ENCODE peak calls at places on chromosomes 5 and 9, in ten cellular contexts. X is adrenal gland, Z is AG04450, K is spleen, Y is pancreas, Q is left lung, U is heart right ventricle, E is fibroblast of lung, M is right lobe of liver, S is hepatocyte. O is an unnamed sample. For H3K27me3, the result is how much of the 10 kb centered on the place peaks cover.

GRCh38 chr9:79975471-79976316 is 403.9 kb downstream of the TLE4 start:
- DNase-seq in Q (peak), E (no peak), K (no peak), X (no peak), U (no peak), M (no peak), Z (no peak), Y (no peak), S (no peak), O (no peak)

GRCh38 chr5:108917596-108917995 is 169.9 kb downstream of the FER start:
- DNase-seq in X (no peak), Q (no peak), K (no peak), S (peak), E (no peak), Z (no peak), Y (no peak), U (no peak), M (no peak), O (no peak)

GRCh38 chr9:121266906-121267650 is 884 bp upstream of the GSN start:
- DNase-seq in Z (no peak), Y (no peak), E (no peak), M (no peak), Q (no peak), X (no peak), K (no peak), S (no peak), U (peak), O (no peak)

GRCh38 chr5:67181648-67182218 is 14.9 kb downstream of the CD180 start:
- DNase-seq in Y (no peak), E (no peak), Z (no peak), K (no peak), Q (no peak), M (no peak), U (no peak), X (no peak), S (no peak), O (no peak)

GRCh38 chr5:133147411-133147810 is 95.6 kb downstream of the HSPA4 start:
- DNase-seq in K (no peak), E (peak), Z (no peak), X (peak), S (no peak), U (no peak), Q (no peak), Y (peak), M (no peak), O (no peak)

GRCh38 chr5:118791986-118792734 is 196.2 kb downstream of the DTWD2 start:
- DNase-seq in E (peak), M (no peak), X (peak), Q (no peak), U (no peak), K (no peak), Y (peak), S (peak), Z (peak), O (peak)

GRCh38 chr9:13412323-13412722 is 132.8 kb upstream of the MPDZ start:
- DNase-seq in U (no peak), Y (no peak), K (no peak), Q (no peak), E (no peak), X (no peak), Z (no peak), M (no peak), S (no peak), O (no peak)

GRCh38 chr5:138351056-138351455 is 1.4 kb upstream of the KDM3B start:
- DNase-seq in Y (no peak), Z (peak), Q (no peak), K (no peak), M (no peak), X (peak), E (peak), S (no peak), U (no peak), O (no peak)

GRCh38 chr5:35443803-35444595 is 173.7 kb upstream of the SPEF2 start:
- DNase-seq in M (no peak), Y (peak), K (no peak), X (peak), Z (no peak), S (no peak), U (no peak), E (no peak), Q (no peak), O (no peak)

GRCh38 chr5:63877961-63878360 is 84.3 kb downstream of the HTR1A start:
- DNase-seq in Z (no peak), K (no peak), S (no peak), Q (no peak), U (no peak), X (no peak), E (no peak), M (no peak), Y (no peak), O (no peak)

GRCh38 chr5:159218595-159219023 is 9.3 kb upstream of the RNF145 start:
- DNase-seq in K (no peak), U (no peak), X (no peak), Q (no peak), Z (no peak), S (no peak), E (peak), M (no peak), Y (no peak), O (no peak)

GRCh38 chr5:32446660-32447059 is 2.1 kb upstream of the ZFR start:
- DNase-seq in K (no peak), Z (no peak), S (peak), X (no peak), Y (no peak), U (no peak), Q (no peak), M (no peak), E (no peak), O (peak)

GRCh38 chr5:127406326-127407121 is 110.9 kb upstream of the PRRC1 start:
- DNase-seq in Q (no peak), E (no peak), U (no peak), M (no peak), Y (no peak), Z (no peak), S (no peak), K (no peak), X (no peak), O (no peak)

GRCh38 chr5:56688402-56688801 is 126.9 kb upstream of the MAP3K1 start:
- DNase-seq in U (no peak), M (no peak), S (no peak), Y (no peak), K (no peak), Q (no peak), Z (no peak), E (no peak), X (no peak), O (no peak)

GRCh38 chr5:191949-192690 is 825 bp downstream of the LRRC14B start:
- DNase-seq in K (peak), Z (no peak), Y (no peak), U (no peak), E (no peak), M (peak), Q (peak), X (no peak), S (no peak), O (no peak)

GRCh38 chr5:6322163-6322713 is 56.1 kb downstream of the MED10 start:
- DNase-seq in Y (no peak), M (no peak), U (no peak), X (no peak), Z (no peak), Q (no peak), E (no peak), K (no peak), S (no peak), O (no peak)

GRCh38 chr9:134372621-134373267 is 46.5 kb downstream of the RXRA start:
- DNase-seq in K (peak), M (peak), Y (no peak), Q (peak), U (peak), E (no peak), Z (no peak), X (peak), S (no peak), O (no peak)

GRCh38 chr9:134373269-134373668 is 47.0 kb downstream of the RXRA start:
- DNase-seq in Y (no peak), S (no peak), M (no peak), E (no peak), Z (no peak), U (no peak), X (no peak), K (no peak), Q (no peak), O (no peak)

GRCh38 chr9:134374301-134375010 is 48.2 kb downstream of the RXRA start:
- DNase-seq in Y (peak), Z (no peak), Q (no peak), X (peak), S (no peak), U (no peak), M (peak), K (no peak), E (no peak), O (no peak)

GRCh38 chr9:134375011-134375390 is 48.7 kb downstream of the RXRA start:
- DNase-seq in Z (no peak), S (no peak), E (peak), M (no peak), Y (peak), X (peak), K (no peak), Q (no peak), U (peak), O (no peak)

GRCh38 chr9:134373953-134374300 is 47.7 kb downstream of the RXRA start:
- DNase-seq in U (no peak), M (no peak), Y (no peak), S (no peak), Z (no peak), E (no peak), Q (no peak), K (no peak), X (peak), O (no peak)
- H3K4me3 ChIP-seq in U (no peak), M (peak), Y (no peak), S (no peak), Z (no peak), E (no peak), Q (no peak), K (peak), X (no peak), O (no peak)

GRCh38 chr5:141853895-141854626 is 24.1 kb downstream of the PCDH1 start:
- DNase-seq in K (no peak), Y (no peak), S (no peak), Z (no peak), U (no peak), M (no peak), X (no peak), Q (no peak), E (no peak), O (no peak)
- TF ChIP-seq CTCF in K (no peak), Y (no peak), S (no peak), Z (no peak), U (no peak), M (no peak), X (no peak), Q (no peak), E (no peak), O (peak)

DNA sequence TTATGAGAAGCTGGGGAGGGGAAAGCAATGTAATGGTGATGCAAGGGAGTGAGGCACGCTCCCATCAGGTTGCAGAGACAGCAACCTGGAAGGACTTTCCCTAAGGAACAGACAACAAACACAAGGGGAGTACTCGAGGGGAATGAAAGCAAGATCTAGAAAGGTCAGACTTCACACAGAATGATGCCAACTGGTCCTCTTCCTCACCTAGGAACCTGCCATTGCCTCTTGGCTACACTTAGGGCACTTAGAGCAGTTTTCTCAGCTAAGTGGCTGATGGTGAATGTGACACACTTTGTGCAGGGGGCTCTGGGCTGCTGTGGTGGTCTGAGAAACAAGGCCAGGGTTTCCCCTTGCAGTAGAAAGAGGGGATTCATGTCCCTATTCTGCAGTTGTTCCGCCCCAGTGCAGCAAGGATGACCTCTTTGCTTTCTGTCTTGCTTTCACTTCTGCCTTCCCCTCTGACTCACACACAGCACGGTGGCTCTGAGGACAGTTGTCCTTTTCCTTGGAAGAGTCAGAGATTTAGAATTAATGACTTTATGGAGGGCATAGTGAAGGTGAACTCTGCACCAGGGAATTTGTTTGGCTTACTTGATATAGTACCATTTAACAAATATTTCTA is 394.0 kb upstream of the KLF4 start:
- DNase-seq in M (no peak), E (no peak), K (no peak), Y (no peak), X (peak), S (peak), U (no peak), Z (no peak), Q (no peak), O (peak)
- H3K27me3 ChIP-seq in M (under half), E (under half), K (under half), Y (under half), X (under half), S (under half), U (under half), Z (under half), Q (under half), O (under half)

GRCh38 chr9:503331-503730 is 288.7 kb downstream of the DOCK8 start:
- DNase-seq in Z (no peak), Q (no peak), X (no peak), K (no peak), Y (no peak), M (no peak), S (no peak), E (no peak), U (no peak), O (no peak)
- H3K4me3 ChIP-seq in Z (no peak), Q (peak), X (no peak), K (peak), Y (peak), M (peak), S (no peak), E (no peak), U (peak), O (no peak)

GRCh38 chr9:133739408-133740280 is 1.5 kb upstream of the SARDH start:
- DNase-seq in U (no peak), Z (no peak), Y (peak), E (no peak), Q (peak), X (no peak), K (no peak), S (peak), M (peak), O (no peak)

GRCh38 chr9:133737071-133737773 is 930 bp downstream of the SARDH start:
- DNase-seq in Q (peak), Z (no peak), E (no peak), U (no peak), M (peak), S (no peak), X (peak), K (no peak), Y (peak), O (no peak)

GRCh38 chr9:133737774-133738038 is 446 bp downstream of the SARDH start:
- DNase-seq in S (no peak), K (no peak), M (no peak), U (no peak), X (peak), Z (no peak), E (no peak), Y (no peak), Q (no peak), O (no peak)

GRCh38 chr9:133738039-133738805 is at the start of gene SARDH:
- DNase-seq in U (peak), M (peak), X (peak), K (peak), Y (peak), Z (no peak), Q (peak), E (peak), S (peak), O (peak)

DNA sequence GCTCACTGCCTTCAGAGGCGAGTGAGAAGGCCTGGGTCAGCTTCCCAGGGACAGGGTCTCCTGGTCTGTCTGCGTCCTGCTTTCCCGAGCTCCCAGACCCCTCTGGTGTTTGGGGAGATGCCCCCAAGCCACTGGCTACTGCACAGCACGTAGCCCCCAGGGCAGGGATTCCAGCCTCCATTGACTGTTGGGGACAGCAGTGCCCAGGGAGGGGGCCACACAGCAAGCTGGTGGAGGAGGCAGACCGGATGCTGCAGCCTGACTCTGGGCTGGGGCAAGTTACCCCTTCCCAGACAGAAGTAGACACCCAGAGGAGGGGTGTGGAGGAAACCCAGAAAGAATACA is 626 bp upstream of the SARDH start:
- DNase-seq in Y (no peak), K (no peak), E (no peak), X (no peak), M (no peak), Z (no peak), S (no peak), Q (no peak), U (no peak), O (no peak)
- TF ChIP-seq CTCF in Y (no peak), K (no peak), E (no peak), X (no peak), M (no peak), Z (no peak), S (no peak), Q (no peak), U (no peak), O (no peak)

GRCh38 chr9:134785325-134786108 is 95.1 kb upstream of the FCN2 start:
- DNase-seq in X (peak), U (peak), S (no peak), M (no peak), Q (no peak), K (peak), E (peak), Z (no peak), Y (no peak), O (no peak)
- H3K27me3 ChIP-seq in X (under half), U (under half), S (under half), M (under half), Q (under half), K (under half), E (under half), Z (under half), Y (under half), O (under half)

GRCh38 chr9:134408389-134408788 is 82.1 kb downstream of the RXRA start:
- DNase-seq in M (peak), X (no peak), Y (no peak), Z (no peak), S (no peak), U (peak), E (no peak), K (peak), Q (no peak), O (no peak)
- H3K4me3 ChIP-seq in M (no peak), X (no peak), Y (no peak), Z (no peak), S (no peak), U (no peak), E (no peak), K (no peak), Q (no peak), O (no peak)

GRCh38 chr5:134738963-134739661 is 764 bp downstream of the CAMLG start:
- DNase-seq in M (no peak), Z (no peak), E (peak), K (peak), X (peak), S (peak), Y (peak), U (no peak), Q (no peak), O (peak)
- TF ChIP-seq CTCF in M (peak), Z (no peak), E (no peak), K (peak), X (no peak), S (no peak), Y (no peak), U (no peak), Q (no peak), O (no peak)

GRCh38 chr9:84819446-84819845 is 149.9 kb downstream of the NTRK2 start:
- DNase-seq in M (no peak), K (no peak), Y (no peak), E (no peak), S (no peak), Q (no peak), Z (no peak), X (no peak), U (no peak), O (no peak)
- H3K27me3 ChIP-seq in M (under half), K (under half), Y (under half), E (under half), S (under half), Q (under half), Z (under half), X (under half), U (under half), O (under half)

GRCh38 chr9:91946825-91947224 is 3.2 kb downstream of the ROR2 start:
- DNase-seq in U (no peak), Y (no peak), M (no peak), Z (no peak), Q (no peak), S (no peak), K (no peak), X (no peak), E (peak), O (no peak)

GRCh38 chr9:91946196-91946595 is 3.8 kb downstream of the ROR2 start:
- DNase-seq in S (no peak), Y (no peak), Q (no peak), Z (no peak), X (no peak), M (no peak), E (no peak), U (no peak), K (no peak), O (no peak)

GRCh38 chr9:91949293-91949945 is 609 bp downstream of the ROR2 start:
- DNase-seq in U (no peak), M (no peak), Y (no peak), X (no peak), E (no peak), Q (no peak), S (peak), K (no peak), Z (no peak), O (no peak)

GRCh38 chr9:91948423-91949292 is 1.4 kb downstream of the ROR2 start:
- DNase-seq in U (peak), Y (peak), K (no peak), Q (no peak), S (peak), E (peak), M (no peak), X (peak), Z (no peak), O (no peak)

GRCh38 chr9:91948061-91948422 is 2.0 kb downstream of the ROR2 start:
- DNase-seq in E (peak), Y (no peak), K (no peak), Q (no peak), S (peak), M (no peak), Z (no peak), X (no peak), U (no peak), O (no peak)
- H3K4me3 ChIP-seq in E (peak), Y (peak), K (peak), Q (peak), S (peak), M (no peak), Z (peak), X (no peak), U (peak), O (no peak)